ENCODE peak calls at places on chromosomes 16 and 17, in eight cellular contexts. One of them, this sample, is unnamed.

GRCh38 chr16:57305159-57305811 is 20.8 kb upstream of the PLLP start:
- DNase-seq in heart right ventricle: no peak
- DNase-seq in GM23248: no peak
- DNase-seq in right lobe of liver: peak
- DNase-seq in aorta: peak
- DNase-seq in cardiac fibroblast: no peak
- DNase-seq in CD8-positive, alpha-beta T cell: no peak
- DNase-seq in heart left ventricle: peak
- DNase-seq in this sample: peak

GRCh38 chr16:29790949-29791844 is 646 bp downstream of the KIF22 start:
- DNase-seq in cardiac fibroblast: peak
- DNase-seq in CD8-positive, alpha-beta T cell: no peak
- DNase-seq in GM23248: peak
- DNase-seq in heart left ventricle: no peak
- DNase-seq in heart right ventricle: no peak
- DNase-seq in aorta: no peak
- DNase-seq in right lobe of liver: no peak
- DNase-seq in this sample: no peak

GRCh38 chr16:48971571-48972071 is 310.0 kb downstream of the CBLN1 start:
- DNase-seq in cardiac fibroblast: no peak
- DNase-seq in heart right ventricle: no peak
- DNase-seq in heart left ventricle: no peak
- DNase-seq in right lobe of liver: no peak
- DNase-seq in aorta: no peak
- DNase-seq in CD8-positive, alpha-beta T cell: no peak
- DNase-seq in GM23248: no peak
- DNase-seq in this sample: no peak

GRCh38 chr17:73042225-73042624 is 50.3 kb downstream of the SLC39A11 start:
- DNase-seq in right lobe of liver: no peak
- DNase-seq in cardiac fibroblast: no peak
- DNase-seq in GM23248: no peak
- DNase-seq in heart left ventricle: no peak
- DNase-seq in aorta: no peak
- DNase-seq in CD8-positive, alpha-beta T cell: no peak
- DNase-seq in heart right ventricle: no peak
- DNase-seq in this sample: no peak

GRCh38 chr16:17617021-17617420 is 146.3 kb upstream of the XYLT1 start:
- DNase-seq in right lobe of liver: no peak
- DNase-seq in heart left ventricle: no peak
- DNase-seq in GM23248: no peak
- DNase-seq in CD8-positive, alpha-beta T cell: no peak
- DNase-seq in heart right ventricle: no peak
- DNase-seq in cardiac fibroblast: no peak
- DNase-seq in aorta: no peak
- DNase-seq in this sample: no peak

GRCh38 chr17:27320222-27320560 is 26.3 kb downstream of the WSB1 start:
- DNase-seq in CD8-positive, alpha-beta T cell: no peak
- DNase-seq in heart left ventricle: no peak
- DNase-seq in right lobe of liver: no peak
- DNase-seq in GM23248: no peak
- DNase-seq in heart right ventricle: no peak
- DNase-seq in aorta: no peak
- DNase-seq in cardiac fibroblast: no peak
- DNase-seq in this sample: no peak

GRCh38 chr17:7137182-7137943 is 22.7 kb upstream of the ASGR2 start:
- DNase-seq in CD8-positive, alpha-beta T cell: no peak
- DNase-seq in right lobe of liver: no peak
- DNase-seq in heart right ventricle: peak
- DNase-seq in GM23248: peak
- DNase-seq in heart left ventricle: no peak
- DNase-seq in aorta: peak
- DNase-seq in cardiac fibroblast: no peak
- DNase-seq in this sample: no peak

GRCh38 chr17:37759014-37759637 is 14.3 kb upstream of the HNF1B start:
- DNase-seq in GM23248: no peak
- DNase-seq in heart left ventricle: no peak
- DNase-seq in cardiac fibroblast: no peak
- DNase-seq in CD8-positive, alpha-beta T cell: no peak
- DNase-seq in right lobe of liver: peak
- DNase-seq in aorta: no peak
- DNase-seq in heart right ventricle: no peak
- DNase-seq in this sample: no peak

GRCh38 chr16:85461814-85462404 is 151.2 kb upstream of the GSE1 start:
- DNase-seq in right lobe of liver: no peak
- DNase-seq in GM23248: peak
- DNase-seq in cardiac fibroblast: peak
- DNase-seq in heart left ventricle: no peak
- DNase-seq in CD8-positive, alpha-beta T cell: no peak
- DNase-seq in aorta: no peak
- DNase-seq in heart right ventricle: peak
- DNase-seq in this sample: peak

GRCh38 chr17:82603981-82604448 is 44.2 kb downstream of the WDR45B start:
- DNase-seq in heart left ventricle: peak
- DNase-seq in GM23248: no peak
- DNase-seq in CD8-positive, alpha-beta T cell: peak
- DNase-seq in aorta: peak
- DNase-seq in heart right ventricle: no peak
- DNase-seq in right lobe of liver: no peak
- DNase-seq in cardiac fibroblast: peak
- DNase-seq in this sample: no peak

GRCh38 chr17:39244016-39244599 is 18.4 kb upstream of the STAC2 start:
- DNase-seq in right lobe of liver: no peak
- DNase-seq in heart right ventricle: no peak
- DNase-seq in GM23248: no peak
- DNase-seq in aorta: no peak
- DNase-seq in cardiac fibroblast: peak
- DNase-seq in CD8-positive, alpha-beta T cell: no peak
- DNase-seq in heart left ventricle: no peak
- DNase-seq in this sample: no peak

GRCh38 chr17:57453841-57454240 is 197.5 kb downstream of the MSI2 start:
- DNase-seq in cardiac fibroblast: no peak
- DNase-seq in GM23248: no peak
- DNase-seq in right lobe of liver: no peak
- DNase-seq in heart left ventricle: no peak
- DNase-seq in heart right ventricle: no peak
- DNase-seq in CD8-positive, alpha-beta T cell: no peak
- DNase-seq in aorta: no peak
- DNase-seq in this sample: no peak

GRCh38 chr16:24855678-24856077 is 9.9 kb downstream of the SLC5A11 start:
- DNase-seq in GM23248: no peak
- DNase-seq in right lobe of liver: no peak
- DNase-seq in aorta: no peak
- DNase-seq in cardiac fibroblast: no peak
- DNase-seq in heart left ventricle: no peak
- DNase-seq in heart right ventricle: no peak
- DNase-seq in CD8-positive, alpha-beta T cell: no peak
- DNase-seq in this sample: no peak

GRCh38 chr16:25493136-25493811 is 198.5 kb upstream of the HS3ST4 start:
- DNase-seq in heart right ventricle: no peak
- DNase-seq in cardiac fibroblast: no peak
- DNase-seq in right lobe of liver: no peak
- DNase-seq in GM23248: no peak
- DNase-seq in aorta: no peak
- DNase-seq in CD8-positive, alpha-beta T cell: no peak
- DNase-seq in heart left ventricle: no peak
- DNase-seq in this sample: no peak

GRCh38 chr16:58940609-58941008 is 206.5 kb upstream of the GOT2 start:
- DNase-seq in GM23248: no peak
- DNase-seq in heart left ventricle: no peak
- DNase-seq in right lobe of liver: no peak
- DNase-seq in aorta: no peak
- DNase-seq in cardiac fibroblast: no peak
- DNase-seq in CD8-positive, alpha-beta T cell: no peak
- DNase-seq in heart right ventricle: no peak
- DNase-seq in this sample: no peak

GRCh38 chr17:29909604-29910003 is 20.4 kb downstream of the SSH2 start:
- DNase-seq in cardiac fibroblast: peak
- DNase-seq in right lobe of liver: no peak
- DNase-seq in GM23248: peak
- DNase-seq in heart left ventricle: no peak
- DNase-seq in aorta: no peak
- DNase-seq in heart right ventricle: no peak
- DNase-seq in CD8-positive, alpha-beta T cell: no peak
- DNase-seq in this sample: no peak

GRCh38 chr17:18111330-18111971 is 2.9 kb downstream of the MYO15A start:
- DNase-seq in aorta: no peak
- DNase-seq in GM23248: no peak
- DNase-seq in CD8-positive, alpha-beta T cell: no peak
- DNase-seq in heart left ventricle: no peak
- DNase-seq in heart right ventricle: no peak
- DNase-seq in right lobe of liver: peak
- DNase-seq in cardiac fibroblast: no peak
- DNase-seq in this sample: no peak

GRCh38 chr16:63311313-63311712 is 1275.1 kb upstream of the CDH8 start:
- DNase-seq in GM23248: no peak
- DNase-seq in CD8-positive, alpha-beta T cell: no peak
- DNase-seq in aorta: no peak
- DNase-seq in cardiac fibroblast: no peak
- DNase-seq in right lobe of liver: no peak
- DNase-seq in heart left ventricle: no peak
- DNase-seq in heart right ventricle: no peak
- DNase-seq in this sample: no peak

GRCh38 chr17:1197781-1198490 is 18.2 kb upstream of the ABR start:
- DNase-seq in aorta: peak
- DNase-seq in heart left ventricle: peak
- DNase-seq in cardiac fibroblast: no peak
- DNase-seq in heart right ventricle: peak
- DNase-seq in GM23248: peak
- DNase-seq in right lobe of liver: peak
- DNase-seq in CD8-positive, alpha-beta T cell: peak
- DNase-seq in this sample: no peak

DNA sequence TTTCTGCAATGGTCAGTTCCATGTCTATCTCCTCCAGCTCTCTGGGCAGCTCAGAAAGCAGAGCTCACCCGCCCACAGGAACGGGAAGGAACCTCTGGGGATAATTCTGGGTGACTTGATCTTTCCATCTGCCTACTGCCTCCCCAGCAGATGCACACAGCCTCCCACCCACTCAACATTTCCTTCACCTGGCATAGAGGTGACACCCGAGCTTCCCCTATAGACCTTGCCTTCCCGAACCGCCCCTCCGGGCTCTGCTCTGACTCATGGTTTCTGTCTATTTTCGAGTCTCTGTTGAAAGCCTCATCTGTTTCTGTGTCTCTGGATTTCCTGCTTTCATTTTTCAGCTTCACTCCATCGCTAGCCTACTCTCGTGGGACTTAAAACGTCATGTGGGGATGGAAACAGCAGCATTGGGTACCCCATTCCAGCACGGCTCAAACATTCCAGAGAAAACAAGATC is 11.4 kb downstream of the GGA3 start:
- DNase-seq in aorta: no peak
- DNase-seq in heart right ventricle: no peak
- DNase-seq in CD8-positive, alpha-beta T cell: peak
- DNase-seq in heart left ventricle: no peak
- DNase-seq in GM23248: peak
- DNase-seq in right lobe of liver: no peak
- DNase-seq in cardiac fibroblast: peak
- DNase-seq in this sample: peak
- H3K4me3 ChIP-seq in aorta: no peak
- H3K4me3 ChIP-seq in heart right ventricle: peak
- H3K4me3 ChIP-seq in CD8-positive, alpha-beta T cell: no peak
- H3K4me3 ChIP-seq in heart left ventricle: no peak
- H3K4me3 ChIP-seq in GM23248: peak
- H3K4me3 ChIP-seq in right lobe of liver: no peak
- H3K4me3 ChIP-seq in cardiac fibroblast: no peak
- H3K4me3 ChIP-seq in this sample: peak

GRCh38 chr17:28530926-28531325 is 21.5 kb downstream of the UNC119 start:
- DNase-seq in heart right ventricle: no peak
- DNase-seq in aorta: no peak
- DNase-seq in GM23248: no peak
- DNase-seq in right lobe of liver: no peak
- DNase-seq in cardiac fibroblast: no peak
- DNase-seq in heart left ventricle: no peak
- DNase-seq in CD8-positive, alpha-beta T cell: no peak
- DNase-seq in this sample: no peak
- H3K4me3 ChIP-seq in heart right ventricle: no peak
- H3K4me3 ChIP-seq in aorta: no peak
- H3K4me3 ChIP-seq in GM23248: no peak
- H3K4me3 ChIP-seq in right lobe of liver: no peak
- H3K4me3 ChIP-seq in cardiac fibroblast: no peak
- H3K4me3 ChIP-seq in heart left ventricle: no peak
- H3K4me3 ChIP-seq in CD8-positive, alpha-beta T cell: no peak
- H3K4me3 ChIP-seq in this sample: no peak

DNA sequence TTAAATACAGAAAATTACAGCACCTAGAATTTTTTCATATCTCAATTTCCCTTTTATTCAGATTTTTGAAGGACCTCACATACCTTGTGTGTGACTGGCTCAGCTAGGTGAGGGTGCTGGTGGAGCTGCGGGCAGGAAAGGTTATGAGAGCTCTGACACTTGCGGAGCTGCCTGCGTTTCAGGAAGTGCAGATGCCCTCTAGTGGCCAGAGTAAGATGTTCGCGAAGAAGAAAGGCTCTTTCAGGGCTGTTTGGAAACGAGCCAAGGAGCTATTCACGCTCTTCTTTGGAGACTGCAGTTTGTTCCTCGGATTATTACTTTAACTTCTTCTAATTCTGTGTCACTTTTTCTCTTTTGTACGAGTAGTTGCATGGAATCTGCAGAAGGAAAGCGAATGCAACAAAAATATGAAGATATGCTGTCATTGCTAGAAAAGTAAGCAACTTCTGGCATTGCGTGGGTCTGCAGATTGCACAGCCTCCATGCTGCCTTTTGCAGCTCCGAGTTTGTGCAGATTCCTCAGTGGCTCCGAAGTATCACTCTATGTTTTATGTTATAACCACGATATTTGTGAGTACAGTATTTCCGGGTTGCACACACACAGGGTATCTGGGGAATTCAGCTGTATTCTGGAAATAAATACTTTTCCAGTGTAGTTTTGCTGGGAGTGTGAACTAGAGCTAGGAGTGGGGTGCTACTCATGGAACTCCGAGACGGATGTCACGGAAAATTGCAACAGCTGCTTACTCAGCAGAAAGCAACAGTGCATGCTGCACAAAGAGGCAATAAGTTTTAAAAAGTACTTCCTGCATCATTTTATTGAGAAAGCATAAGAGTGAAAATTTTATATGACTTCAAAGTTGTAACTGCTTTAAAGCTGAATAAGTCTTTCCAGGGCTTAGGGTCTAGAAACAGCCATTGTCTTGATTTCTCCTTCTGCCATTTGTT is 46.3 kb downstream of the DNAH9 start:
- DNase-seq in aorta: no peak
- DNase-seq in CD8-positive, alpha-beta T cell: peak
- DNase-seq in heart right ventricle: peak
- DNase-seq in right lobe of liver: peak
- DNase-seq in GM23248: peak
- DNase-seq in cardiac fibroblast: peak
- DNase-seq in heart left ventricle: peak
- DNase-seq in this sample: peak
- H3K4me3 ChIP-seq in aorta: no peak
- H3K4me3 ChIP-seq in CD8-positive, alpha-beta T cell: no peak
- H3K4me3 ChIP-seq in heart right ventricle: no peak
- H3K4me3 ChIP-seq in right lobe of liver: no peak
- H3K4me3 ChIP-seq in GM23248: no peak
- H3K4me3 ChIP-seq in cardiac fibroblast: no peak
- H3K4me3 ChIP-seq in heart left ventricle: no peak
- H3K4me3 ChIP-seq in this sample: no peak

DNA sequence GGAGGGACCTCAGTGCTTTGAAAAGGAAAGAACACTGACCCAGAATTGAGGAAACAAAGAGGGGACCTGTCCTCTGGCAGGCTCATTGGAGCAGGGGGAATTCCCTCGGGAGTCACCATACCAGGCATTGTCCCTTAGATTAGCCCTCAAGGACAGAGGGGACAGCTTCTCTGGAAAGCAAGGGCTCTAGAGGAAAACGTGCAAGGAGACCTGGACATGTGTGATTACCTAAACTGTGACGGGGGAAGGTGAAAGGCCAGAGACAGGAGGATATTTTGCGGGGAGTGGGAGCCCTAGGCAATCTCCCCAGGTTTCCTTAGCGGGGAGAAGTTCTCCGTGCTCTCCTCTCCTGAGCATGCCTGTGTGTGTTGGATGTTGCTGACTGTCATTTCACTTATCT is 7.5 kb upstream of the FZD2 start:
- DNase-seq in GM23248: no peak
- DNase-seq in CD8-positive, alpha-beta T cell: no peak
- DNase-seq in aorta: no peak
- DNase-seq in right lobe of liver: no peak
- DNase-seq in heart left ventricle: no peak
- DNase-seq in heart right ventricle: no peak
- DNase-seq in cardiac fibroblast: no peak
- DNase-seq in this sample: no peak
- H3K4me3 ChIP-seq in GM23248: no peak
- H3K4me3 ChIP-seq in CD8-positive, alpha-beta T cell: no peak
- H3K4me3 ChIP-seq in aorta: no peak
- H3K4me3 ChIP-seq in right lobe of liver: no peak
- H3K4me3 ChIP-seq in heart left ventricle: no peak
- H3K4me3 ChIP-seq in heart right ventricle: no peak
- H3K4me3 ChIP-seq in cardiac fibroblast: no peak
- H3K4me3 ChIP-seq in this sample: no peak

This sample was measured in fibroblast of the aortic adventitia.